ENCODE peak calls at places on chromosomes 16 and 17, in ten cellular contexts. T, X, A, R, E, G, Y, I, M and D are unnamed samples.

GRCh38 chr17:44004761-44005526 is 522 bp downstream of the NAGS start:
- DNase-seq in A (no peak), E (no peak), Y (no peak), I (no peak), G (no peak), X (no peak), R (peak), T (peak), M (peak), D (no peak)

GRCh38 chr16:49608801-49609200 is 235.2 kb downstream of the C16orf78 start:
- DNase-seq in M (peak), Y (no peak), G (no peak), R (no peak), X (no peak), T (no peak), I (peak), E (no peak), A (no peak), D (no peak)

GRCh38 chr17:44935116-44935515 is 12.5 kb downstream of the KIF18B start:
- DNase-seq in I (no peak), A (no peak), Y (no peak), T (no peak), G (no peak), X (no peak), R (no peak), M (no peak), E (no peak), D (no peak)

GRCh38 chr16:28491080-28491969 is 549 bp downstream of the CLN3 start:
- DNase-seq in X (no peak), M (peak), I (peak), T (peak), R (peak), E (peak), G (no peak), A (no peak), Y (peak), D (no peak)

GRCh38 chr17:79843475-79843916 is 4.3 kb upstream of the CBX4 start:
- DNase-seq in X (no peak), T (no peak), E (no peak), M (no peak), R (no peak), Y (no peak), I (no peak), G (no peak), A (no peak), D (no peak)

GRCh38 chr16:83807327-83807709 is 460 bp upstream of the HSBP1 start:
- DNase-seq in M (no peak), X (no peak), Y (no peak), I (no peak), R (no peak), T (no peak), A (no peak), E (no peak), G (no peak), D (no peak)

GRCh38 chr16:52861614-52862022 is 191.1 kb downstream of the CHD9NB start:
- DNase-seq in G (no peak), A (no peak), T (no peak), Y (no peak), X (no peak), I (peak), M (peak), R (peak), E (peak), D (no peak)

GRCh38 chr17:27473748-27474609 is 17.7 kb downstream of the KSR1 start:
- DNase-seq in G (no peak), I (peak), E (peak), M (no peak), T (peak), Y (peak), A (peak), R (no peak), X (peak), D (peak)

GRCh38 chr16:24580665-24581064 is 41.3 kb downstream of the RBBP6 start:
- DNase-seq in M (no peak), E (no peak), Y (no peak), I (peak), X (no peak), R (peak), T (no peak), A (no peak), G (no peak), D (no peak)

GRCh38 chr16:89637379-89637778 is 20.1 kb downstream of the CHMP1A start:
- DNase-seq in E (no peak), R (no peak), Y (no peak), X (no peak), G (no peak), T (no peak), I (no peak), M (no peak), A (no peak), D (no peak)

GRCh38 chr17:57534863-57535651 is 210.0 kb downstream of the CCDC182 start:
- DNase-seq in E (peak), G (no peak), A (no peak), X (no peak), R (no peak), M (no peak), I (peak), Y (no peak), T (no peak), D (no peak)
- H3K27ac ChIP-seq in E (peak), G (no peak), A (no peak), X (no peak), R (no peak), M (no peak), I (no peak), Y (no peak), T (no peak), D (no peak)

DNA sequence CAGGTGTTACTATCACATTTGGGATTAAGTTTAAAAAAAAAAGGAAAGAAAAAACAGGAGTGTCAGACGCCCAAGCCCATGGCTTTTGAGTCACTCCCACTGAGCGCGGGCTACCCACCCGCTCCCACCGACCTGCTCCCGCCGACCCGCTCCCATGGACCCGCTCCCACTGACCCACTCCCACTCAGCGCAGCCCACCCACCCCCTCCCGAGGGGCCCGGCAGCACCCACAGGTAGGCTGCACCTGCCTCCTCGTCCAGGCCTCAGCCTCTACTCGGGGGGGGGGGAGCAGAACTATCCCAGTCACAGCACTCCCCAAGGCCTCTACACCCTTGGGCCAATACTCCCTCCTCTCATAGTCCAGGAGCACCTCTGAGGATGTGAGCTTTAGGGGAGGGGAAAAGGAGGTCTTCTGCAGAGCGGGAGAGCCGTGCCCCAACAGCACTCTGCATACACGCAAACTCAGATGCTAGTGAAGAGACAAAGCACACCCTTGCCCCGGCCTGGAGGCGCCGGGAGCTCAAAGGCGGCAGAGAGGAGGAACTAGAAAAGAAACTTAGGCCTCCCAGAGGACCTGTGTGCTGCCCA is 2.9 kb downstream of the CLUH start:
- DNase-seq in Y (no peak), R (no peak), X (no peak), T (no peak), E (no peak), M (no peak), G (no peak), I (no peak), A (no peak), D (no peak)
- H3K4me3 ChIP-seq in Y (peak), R (peak), X (no peak), T (no peak), E (no peak), M (no peak), G (peak), I (no peak), A (no peak), D (no peak)

DNA sequence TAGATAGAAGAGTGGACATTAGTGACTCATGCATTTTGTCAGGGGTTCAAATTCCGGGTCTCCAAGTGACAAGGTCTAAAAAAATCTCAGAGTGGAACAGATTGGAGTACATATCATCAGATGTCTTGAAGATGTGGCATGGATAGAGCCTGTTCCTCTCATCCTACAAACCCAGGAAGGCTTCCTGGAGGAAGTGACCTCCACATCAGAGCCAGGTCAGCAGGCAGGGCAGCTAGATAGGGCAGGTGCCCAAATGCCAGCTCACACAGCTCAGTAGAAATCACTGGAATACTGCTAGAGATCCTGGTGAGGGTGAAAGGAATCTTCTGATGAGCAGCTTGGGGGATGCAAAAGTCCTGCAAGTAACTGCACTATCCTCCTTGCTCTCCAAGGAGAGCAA is 196.6 kb upstream of the SDK2 start:
- DNase-seq in A (no peak), Y (no peak), R (no peak), X (no peak), M (no peak), E (no peak), I (no peak), G (no peak), T (no peak), D (no peak)
- H3K27ac ChIP-seq in A (no peak), Y (no peak), R (no peak), X (no peak), M (no peak), E (no peak), I (no peak), G (no peak), T (no peak), D (no peak)

DNA sequence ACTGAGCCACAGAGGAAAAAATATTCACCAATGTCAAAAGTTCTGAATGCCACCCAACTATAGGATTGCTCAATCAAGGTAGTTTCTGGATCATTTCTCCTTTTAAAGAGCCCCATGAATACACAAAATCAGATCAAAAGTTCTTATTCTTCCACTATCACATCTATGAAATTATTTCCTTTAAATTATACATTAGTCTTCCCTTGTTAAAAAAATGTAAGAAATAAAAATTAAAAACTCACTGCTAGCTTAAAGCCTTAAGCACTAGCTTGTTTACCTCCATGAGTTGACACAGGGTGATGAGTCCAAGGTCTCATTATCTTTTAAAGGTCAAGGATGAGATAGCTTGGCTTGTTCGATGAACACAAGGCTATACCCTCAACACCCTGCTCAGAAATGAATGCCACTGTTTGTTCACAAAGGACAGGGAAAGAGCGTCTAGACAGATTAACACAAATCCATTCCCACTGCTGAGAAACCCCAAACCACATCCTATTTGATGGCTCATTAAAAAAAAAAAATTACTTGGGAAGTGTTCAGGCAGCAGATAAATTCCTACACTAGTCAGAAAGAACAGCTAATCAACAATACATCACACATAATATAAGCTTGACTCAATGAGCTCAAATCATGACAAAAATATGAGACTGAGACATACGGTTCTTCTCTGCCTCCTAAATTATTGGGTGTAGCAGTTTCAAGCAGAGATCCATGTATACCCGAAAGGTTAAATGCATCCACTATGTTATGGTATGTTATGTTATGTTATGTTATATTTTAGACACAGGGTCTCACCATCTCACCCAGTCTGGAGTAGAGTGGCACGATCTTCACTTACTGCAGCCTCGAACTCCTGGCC is 118.9 kb downstream of the PARN start:
- DNase-seq in T (no peak), M (no peak), G (no peak), A (no peak), R (peak), Y (no peak), E (no peak), X (no peak), I (peak), D (no peak)
- H3K4me3 ChIP-seq in T (no peak), M (no peak), G (no peak), A (no peak), R (no peak), Y (no peak), E (no peak), X (no peak), I (no peak), D (no peak)

DNA sequence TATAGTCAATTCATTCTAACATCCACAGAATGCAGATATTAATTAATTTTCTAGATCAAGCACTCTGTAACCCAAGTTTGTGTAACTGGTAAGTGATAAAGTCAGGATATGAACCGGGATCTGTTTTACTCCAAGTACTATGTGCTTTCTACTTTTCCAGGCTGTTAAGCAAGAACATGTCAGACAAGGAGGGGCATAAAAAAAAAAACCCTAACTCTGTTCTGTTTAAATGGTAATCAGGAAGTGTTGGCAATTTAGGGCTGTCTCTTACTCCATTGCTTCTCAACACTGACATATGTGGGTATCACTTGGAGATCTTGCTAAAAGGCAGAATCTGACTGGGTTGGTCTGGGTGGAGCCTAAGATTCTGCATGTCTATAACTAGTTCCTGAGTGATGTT is 50.3 kb downstream of the HSD17B2 start:
- DNase-seq in I (no peak), R (no peak), M (no peak), T (no peak), E (no peak), X (no peak), Y (no peak), G (no peak), A (no peak), D (no peak)
- H3K27ac ChIP-seq in I (no peak), R (no peak), M (no peak), T (no peak), E (no peak), X (no peak), Y (no peak), G (no peak), A (no peak), D (no peak)

GRCh38 chr16:3874242-3874641 is 6.3 kb downstream of the CREBBP start:
- DNase-seq in A (no peak), E (no peak), G (no peak), Y (no peak), M (no peak), R (no peak), T (no peak), X (no peak), I (no peak), D (no peak)
- H3K4me3 ChIP-seq in A (no peak), E (no peak), G (no peak), Y (no peak), M (no peak), R (no peak), T (no peak), X (no peak), I (no peak), D (no peak)

GRCh38 chr17:74531231-74531761 is at the start of gene CD300LB:
- DNase-seq in Y (peak), X (no peak), R (no peak), G (no peak), A (no peak), M (no peak), I (no peak), E (peak), T (no peak), D (no peak)

GRCh38 chr17:74529243-74529642 is 2.0 kb downstream of the CD300LB start:
- DNase-seq in T (no peak), M (no peak), Y (no peak), R (no peak), A (no peak), G (no peak), X (no peak), I (no peak), E (no peak), D (no peak)

GRCh38 chr17:74532115-74532514 is 840 bp upstream of the CD300LB start:
- DNase-seq in E (peak), Y (peak), X (no peak), G (no peak), T (peak), M (peak), I (no peak), A (no peak), R (no peak), D (no peak)

GRCh38 chr17:74528491-74529199 is 2.6 kb downstream of the CD300LB start:
- DNase-seq in Y (peak), G (no peak), T (no peak), M (no peak), I (no peak), A (no peak), R (no peak), E (peak), X (no peak), D (no peak)

DNA sequence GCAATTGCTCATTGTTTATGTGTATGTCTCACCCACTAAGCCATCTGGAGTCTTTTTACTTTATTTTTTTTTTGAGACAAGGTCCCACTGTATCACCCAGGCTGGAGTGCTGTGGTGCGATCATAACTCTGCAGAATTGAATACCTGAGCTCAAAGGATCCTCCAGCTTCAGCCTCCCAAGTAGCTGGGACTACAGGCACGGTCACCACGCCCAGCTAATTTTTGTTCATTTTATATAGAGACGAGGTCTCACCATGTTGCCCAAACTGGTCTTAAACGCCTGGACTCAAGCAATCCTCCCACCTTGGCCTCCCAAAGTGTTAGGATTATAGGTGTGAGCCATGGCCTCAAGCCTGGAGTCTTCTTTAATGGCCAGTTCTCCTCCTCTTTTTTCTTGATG is 524 bp downstream of the CD300LB start:
- DNase-seq in T (no peak), Y (peak), G (no peak), M (no peak), E (no peak), I (no peak), X (no peak), A (no peak), R (no peak), D (no peak)
- H3K27ac ChIP-seq in T (no peak), Y (no peak), G (no peak), M (no peak), E (no peak), I (no peak), X (no peak), A (no peak), R (no peak), D (no peak)

GRCh38 chr17:72336026-72336803 is 215.4 kb downstream of the SOX9 start:
- DNase-seq in E (no peak), Y (no peak), X (no peak), G (no peak), M (peak), T (no peak), R (no peak), I (peak), A (no peak), D (no peak)

GRCh38 chr17:72336804-72337070 is 215.9 kb downstream of the SOX9 start:
- DNase-seq in E (no peak), R (no peak), A (no peak), X (no peak), Y (no peak), M (no peak), T (no peak), I (no peak), G (no peak), D (no peak)

GRCh38 chr17:72332367-72332766 is 211.5 kb downstream of the SOX9 start:
- DNase-seq in X (no peak), Y (no peak), M (no peak), G (no peak), T (no peak), R (no peak), A (no peak), I (peak), E (no peak), D (no peak)

GRCh38 chr17:72333570-72333969 is 212.8 kb downstream of the SOX9 start:
- DNase-seq in I (no peak), Y (no peak), E (no peak), G (no peak), T (no peak), X (no peak), M (no peak), A (no peak), R (no peak), D (no peak)

GRCh38 chr17:72334205-72334604 is 213.4 kb downstream of the SOX9 start:
- DNase-seq in G (no peak), Y (no peak), I (peak), R (no peak), A (no peak), M (no peak), X (no peak), E (no peak), T (no peak), D (no peak)
- H3K4me3 ChIP-seq in G (no peak), Y (no peak), I (no peak), R (no peak), A (no peak), M (no peak), X (no peak), E (no peak), T (no peak), D (no peak)

DNA sequence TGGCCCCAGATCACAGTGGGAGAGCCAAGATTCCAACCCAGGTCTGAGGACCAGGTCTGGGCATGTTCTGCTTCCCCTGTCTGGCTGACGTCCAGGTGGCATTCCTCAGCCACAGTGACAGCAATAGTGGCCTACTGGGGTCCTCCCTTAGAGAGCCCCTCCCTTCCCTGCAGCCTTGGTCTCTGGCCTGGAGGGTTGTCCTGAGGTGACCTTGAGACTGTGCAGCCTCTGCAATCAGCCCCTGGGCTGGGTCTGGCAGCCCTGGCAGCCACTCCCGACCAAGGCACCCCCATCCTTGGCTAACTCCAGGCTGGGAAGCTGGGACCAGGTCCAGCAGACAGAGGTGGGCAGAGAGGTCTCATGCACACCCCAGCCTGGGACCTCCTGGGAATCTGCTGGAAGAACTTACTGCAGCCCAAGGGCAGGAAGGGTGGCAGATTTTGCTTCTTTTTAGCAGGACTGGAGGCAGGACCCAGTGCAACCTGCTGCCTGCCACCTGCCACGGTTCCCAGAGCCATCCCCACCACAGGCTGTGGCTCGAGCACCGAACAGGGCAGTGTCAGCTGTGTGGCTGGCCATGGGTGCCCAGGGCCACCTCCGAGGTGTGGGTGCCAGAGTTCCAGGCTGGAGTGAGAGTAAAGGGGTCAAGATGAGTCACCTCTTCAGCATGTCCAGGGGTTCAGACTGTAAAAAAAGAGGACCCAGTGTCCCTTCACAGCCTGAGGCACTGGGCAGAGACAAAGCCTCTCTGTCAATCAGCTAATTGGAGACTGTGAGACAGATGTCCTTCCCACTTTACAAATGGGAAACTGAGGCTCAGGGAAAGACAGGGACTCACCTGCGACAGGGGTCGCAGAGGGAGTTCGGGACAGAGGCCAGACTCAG is 12.6 kb downstream of the GRB7 start:
- DNase-seq in G (no peak), R (no peak), E (peak), M (no peak), A (no peak), T (no peak), I (no peak), X (no peak), Y (peak), D (no peak)
- H3K27ac ChIP-seq in G (no peak), R (no peak), E (peak), M (no peak), A (no peak), T (no peak), I (no peak), X (no peak), Y (peak), D (no peak)